ENCODE peak calls at places on chromosomes 2 and 18, in four cellular contexts. N, Z, C and D are unnamed samples.
A peak's percentile ranks its signal among the peaks of the same experiment; 100 is the strongest.

GRCh38 chr2:183029219-183029618 is 9.0 kb downstream of the NCKAP1 start:
- DNase-seq in N (no peak), Z (no peak), C (no peak), D (no peak)

GRCh38 chr2:152627010-152627957 is 90.0 kb downstream of the PRPF40A start:
- DNase-seq in N (no peak), Z (no peak), C (no peak), D (peak; percentile 19)

GRCh38 chr2:36358317-36358659 is 2.7 kb downstream of the CRIM1 start:
- DNase-seq in N (no peak), Z (no peak), C (no peak), D (no peak)

GRCh38 chr2:11073251-11073650 is 82.0 kb upstream of the SLC66A3 start:
- DNase-seq in N (no peak), Z (peak; percentile 94), C (peak; percentile 34), D (no peak)

GRCh38 chr18:62977512-62977911 is 262.2 kb downstream of the PHLPP1 start:
- DNase-seq in N (no peak), Z (no peak), C (no peak), D (no peak)

GRCh38 chr2:177543007-177543760 is 150.6 kb downstream of the AGPS start:
- DNase-seq in N (no peak), Z (no peak), C (no peak), D (no peak)

GRCh38 chr2:31828891-31829290 is 181.9 kb downstream of the MEMO1 start:
- DNase-seq in N (no peak), Z (no peak), C (no peak), D (no peak)

GRCh38 chr2:177038772-177039484 is 173.7 kb upstream of the HNRNPA3 start:
- DNase-seq in N (no peak), Z (no peak), C (no peak), D (no peak)

GRCh38 chr18:37481491-37481890 is 84.1 kb downstream of the CELF4 start:
- DNase-seq in N (peak; percentile 88), Z (no peak), C (no peak), D (no peak)

GRCh38 chr2:189060096-189060642 is 86.0 kb downstream of the COL3A1 start:
- DNase-seq in N (no peak), Z (no peak), C (no peak), D (no peak)

GRCh38 chr2:143475131-143475784 is 346.0 kb downstream of the ARHGAP15 start:
- DNase-seq in N (no peak), Z (no peak), C (no peak), D (no peak)

GRCh38 chr2:20016346-20016745 is 3.9 kb upstream of the MATN3 start:
- DNase-seq in N (no peak), Z (peak; percentile 71), C (no peak), D (no peak)

GRCh38 chr2:240948905-240949790 is 43.0 kb downstream of the CROCC2 start:
- DNase-seq in N (no peak), Z (peak; percentile 38), C (no peak), D (no peak)

GRCh38 chr2:29844713-29845320 is 76.6 kb downstream of the ALK start:
- DNase-seq in N (no peak), Z (no peak), C (no peak), D (no peak)

GRCh38 chr18:76307293-76307690 is 187.8 kb downstream of the ZNF516 start:
- DNase-seq in N (no peak), Z (no peak), C (no peak), D (no peak)

GRCh38 chr2:121052507-121052906 is 232.5 kb downstream of the TFCP2L1 start:
- DNase-seq in N (no peak), Z (no peak), C (no peak), D (no peak)

GRCh38 chr2:15547100-15547499 is 14.0 kb downstream of the NBAS start:
- DNase-seq in N (no peak), Z (no peak), C (no peak), D (no peak)

GRCh38 chr2:43220982-43221659 is 5.3 kb downstream of the ZFP36L2 start:
- DNase-seq in N (no peak), Z (peak; percentile 86), C (peak; percentile 77), D (peak; percentile 62)
- H3K4me3 ChIP-seq in N (peak overlapping the region; percentile 82), Z (peak overlapping the region; percentile 80), C (peak overlapping the region; percentile 87), D (peak overlapping the region; percentile 98)

GRCh38 chr2:237184192-237184922 is 98.7 kb downstream of the COPS8 start:
- DNase-seq in N (no peak), Z (no peak), C (no peak), D (no peak)
- H3K4me3 ChIP-seq in N (no peak overlapping the region), Z (no peak overlapping the region), C (no peak overlapping the region), D (no peak overlapping the region)

DNA sequence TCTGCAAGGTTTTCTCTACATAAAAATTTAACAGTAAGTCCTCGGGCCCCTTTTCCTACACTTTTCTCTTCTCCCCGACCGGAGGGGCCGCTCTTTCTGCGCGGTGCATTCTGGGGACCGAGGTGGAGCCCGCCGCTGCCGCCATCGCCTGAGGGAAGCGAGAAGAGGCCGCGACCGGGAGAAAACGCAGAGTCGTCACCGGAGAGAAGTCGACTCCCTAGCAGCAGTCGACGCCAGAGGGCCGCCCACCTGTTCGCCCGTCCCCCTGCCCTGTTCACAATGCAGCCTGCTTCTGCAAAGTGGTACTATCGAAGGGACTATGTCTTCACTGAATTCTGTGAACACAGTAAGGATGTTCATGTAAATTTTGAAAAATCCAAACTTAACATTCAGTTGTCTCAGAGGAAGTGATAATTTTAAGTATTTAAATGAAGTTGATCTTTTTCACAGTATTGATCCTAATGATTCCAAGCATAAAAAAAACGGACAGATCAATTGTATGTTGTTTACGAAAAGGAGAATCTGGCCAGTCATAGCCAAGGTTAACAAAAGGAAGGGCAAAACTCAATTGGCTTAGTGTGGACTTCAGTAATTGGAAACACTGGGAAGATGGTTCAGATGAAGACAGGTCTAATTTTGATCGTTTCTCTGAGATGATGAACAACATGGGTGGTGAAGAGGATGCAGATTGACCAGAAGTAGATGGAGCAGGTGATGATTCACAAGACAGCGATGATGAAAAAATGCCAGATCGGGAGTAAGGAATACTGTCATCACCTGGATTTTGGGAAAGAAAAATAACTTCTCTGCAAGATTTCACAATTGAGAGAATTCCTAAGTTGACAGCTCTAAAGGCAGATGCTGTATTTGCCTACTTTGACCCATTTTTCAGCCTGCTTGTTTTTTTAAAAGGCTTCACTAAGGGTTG is 55.8 kb downstream of the ASXL2 start:
- DNase-seq in N (no peak), Z (peak; percentile 90), C (no peak), D (no peak)
- H3K4me3 ChIP-seq in N (peak overlapping the region; percentile 32), Z (no peak overlapping the region), C (no peak overlapping the region), D (no peak overlapping the region)

DNA sequence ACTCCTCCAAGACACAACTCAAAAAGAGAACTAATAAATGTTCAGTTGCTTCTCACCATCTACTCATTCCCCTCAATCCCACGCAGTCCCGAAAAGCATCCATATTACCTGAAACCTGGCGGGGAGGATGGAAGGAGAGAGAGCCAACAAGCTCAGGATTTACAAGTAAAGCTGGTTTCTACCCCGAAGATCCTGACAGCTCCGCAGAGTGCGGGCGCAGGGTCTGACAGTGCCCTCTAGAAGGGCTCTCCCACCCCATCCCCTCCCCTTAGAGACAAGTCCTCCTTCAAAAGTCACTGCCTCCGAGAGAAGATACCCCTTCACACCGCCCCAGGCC is 662 bp downstream of the RAB1A start:
- DNase-seq in N (no peak), Z (no peak), C (no peak), D (no peak)
- H3K4me3 ChIP-seq in N (peak overlapping the region; percentile 95), Z (peak overlapping the region; percentile 98), C (peak overlapping the region; percentile 90), D (peak overlapping the region; percentile 69)

GRCh38 chr2:203019142-203019541 is 4.5 kb downstream of the NBEAL1 start:
- DNase-seq in N (no peak), Z (no peak), C (no peak), D (no peak)
- H3K4me3 ChIP-seq in N (no peak overlapping the region), Z (peak overlapping the region; percentile 78), C (peak overlapping the region; percentile 91), D (no peak overlapping the region)

DNA sequence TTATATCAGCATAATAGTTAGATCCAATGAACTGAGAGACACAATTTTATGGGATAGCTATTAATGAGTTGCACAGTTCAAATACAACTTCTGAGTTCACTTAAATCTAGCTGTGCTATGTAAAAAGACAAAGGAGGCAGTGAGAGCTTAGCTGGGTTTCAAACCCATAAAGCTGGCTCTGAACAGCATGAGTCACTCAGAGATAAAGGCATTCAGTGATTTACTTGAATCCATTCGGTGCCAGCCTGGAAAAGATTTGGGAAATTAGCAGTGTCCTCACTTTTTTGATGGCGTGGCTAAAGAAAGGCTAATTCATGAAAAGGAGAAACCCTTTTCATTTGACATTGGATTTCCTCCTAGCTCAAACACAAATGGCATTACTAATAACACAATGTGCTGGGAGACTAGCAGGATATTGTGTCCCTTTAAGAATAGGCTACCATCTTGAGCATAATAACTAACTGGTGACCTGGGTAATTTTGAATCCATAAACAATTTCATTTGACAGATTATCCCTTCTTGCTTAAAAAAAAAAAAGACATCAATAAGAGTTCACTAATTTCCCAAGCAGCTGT is 98.4 kb upstream of the NEUROD1 start:
- DNase-seq in N (no peak), Z (no peak), C (no peak), D (no peak)
- H3K4me3 ChIP-seq in N (no peak overlapping the region), Z (no peak overlapping the region), C (no peak overlapping the region), D (no peak overlapping the region)

DNA sequence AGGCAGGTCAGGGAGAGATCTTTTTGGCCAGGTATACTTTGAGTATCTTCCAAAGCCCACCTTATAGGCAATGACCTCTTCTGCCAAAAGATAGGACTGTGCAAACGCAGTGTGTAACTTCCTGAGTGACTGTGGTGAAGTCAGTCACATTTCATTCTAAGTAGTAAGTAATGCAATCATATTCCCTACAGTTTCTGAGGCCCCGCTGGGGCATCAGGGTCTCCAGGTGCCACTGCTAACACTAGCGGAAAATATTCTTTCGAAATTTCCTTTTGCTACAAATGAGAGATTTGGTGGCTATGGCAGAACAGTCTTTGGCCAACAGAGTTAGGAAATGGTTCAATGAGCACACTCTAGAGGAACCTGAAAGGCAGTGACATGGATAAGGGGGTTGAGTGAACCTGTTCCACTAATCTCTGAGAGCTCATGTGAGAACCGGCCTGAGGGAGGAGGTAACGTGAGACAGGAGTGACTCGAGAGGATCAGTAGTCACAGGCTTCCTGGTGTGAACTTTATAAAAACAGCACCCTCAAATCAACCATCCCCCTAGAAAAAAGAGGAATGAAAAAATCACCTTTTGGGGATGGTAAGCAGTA is 102.6 kb upstream of the LPIN2 start:
- DNase-seq in N (no peak), Z (no peak), C (no peak), D (no peak)
- H3K4me3 ChIP-seq in N (no peak overlapping the region), Z (no peak overlapping the region), C (no peak overlapping the region), D (no peak overlapping the region)